ENCODE peak calls at places on chromosomes 4 and X, in four cellular contexts. V is occipital lobe, Y is non-pigmented ciliary epithelial cell, T is Ammon's horn. G is an unnamed sample.

GRCh38 chrX:139851730-139852129 is 81.1 kb downstream of the ATP11C start:
- DNase-seq in V (no peak), Y (no peak), T (no peak), G (no peak)

GRCh38 chr4:139300431-139301142 is 718 bp upstream of the NAA15 start:
- DNase-seq in V (peak; percentile 39), Y (no peak), T (peak; percentile 23), G (no peak)

GRCh38 chr4:163544407-163545038 is 50.0 kb downstream of the TMA16 start:
- DNase-seq in V (peak; percentile 28), Y (no peak), T (peak; percentile 84), G (peak; percentile 50)

GRCh38 chrX:154396948-154397887 is 959 bp upstream of the RPL10 start:
- DNase-seq in V (peak; percentile 56), Y (no peak), T (peak; percentile 51), G (peak; percentile 75)

GRCh38 chrX:19840899-19841648 is 46.3 kb downstream of the SH3KBP1 start:
- DNase-seq in V (no peak), Y (no peak), T (no peak), G (peak; percentile 52)

GRCh38 chr4:107689912-107690587 is 30.0 kb downstream of the PAPSS1 start:
- DNase-seq in V (no peak), Y (peak; percentile 84), T (no peak), G (no peak)

GRCh38 chr4:22875592-22876257 is 183.0 kb downstream of the GBA3 start:
- DNase-seq in V (no peak), Y (no peak), T (no peak), G (no peak)

GRCh38 chrX:88244066-88244465 is 503.0 kb upstream of the CPXCR1 start:
- DNase-seq in V (no peak), Y (no peak), T (no peak), G (no peak)

GRCh38 chrX:153456161-153456560 is 10.3 kb upstream of the TREX2 start:
- DNase-seq in V (peak; percentile 30), Y (no peak), T (peak; percentile 52), G (no peak)

GRCh38 chrX:38558681-38559080 is 2.7 kb upstream of the TSPAN7 start:
- DNase-seq in V (no peak), Y (no peak), T (no peak), G (no peak)

GRCh38 chr4:150255610-150256580 is 177.7 kb downstream of the DCLK2 start:
- DNase-seq in V (no peak), Y (no peak), T (no peak), G (no peak)

GRCh38 chr4:41148292-41148691 is 66.0 kb downstream of the APBB2 start:
- DNase-seq in V (no peak), Y (no peak), T (no peak), G (no peak)

G was measured in Caco-2.